ENCODE peak calls at places on chromosome 22, in seven cellular contexts. One of them, this sample, is unnamed.

GRCh38 chr22:46019351-46019750 is 42.4 kb upstream of the WNT7B start:
- DNase-seq in osteocyte: no peak
- DNase-seq in 8988T: no peak
- DNase-seq in HTR-8/SVneo: no peak
- DNase-seq in HT1080: no peak
- DNase-seq in fibroblast of the aortic adventitia: no peak
- DNase-seq in stimulated activated CD8-positive, alpha-beta memory T cell treated with anti-CD3 and anti-CD28 coated beads, Interleukin-15, amount 100 ng/mL, for 4 hours: no peak
- DNase-seq in this sample: no peak

GRCh38 chr22:43743131-43743530 is 69.0 kb downstream of the EFCAB6 start:
- DNase-seq in osteocyte: no peak
- DNase-seq in 8988T: no peak
- DNase-seq in HTR-8/SVneo: no peak
- DNase-seq in HT1080: no peak
- DNase-seq in fibroblast of the aortic adventitia: no peak
- DNase-seq in stimulated activated CD8-positive, alpha-beta memory T cell treated with anti-CD3 and anti-CD28 coated beads, Interleukin-15, amount 100 ng/mL, for 4 hours: no peak
- DNase-seq in this sample: no peak

GRCh38 chr22:23137905-23138520 is 3.8 kb downstream of the RSPH14 start:
- DNase-seq in osteocyte: no peak
- DNase-seq in 8988T: no peak
- DNase-seq in HTR-8/SVneo: no peak
- DNase-seq in HT1080: peak; percentile 21
- DNase-seq in fibroblast of the aortic adventitia: no peak
- DNase-seq in stimulated activated CD8-positive, alpha-beta memory T cell treated with anti-CD3 and anti-CD28 coated beads, Interleukin-15, amount 100 ng/mL, for 4 hours: peak; percentile 20
- DNase-seq in this sample: no peak

GRCh38 chr22:42645938-42646568 is 3.1 kb downstream of the CYB5R3 start:
- DNase-seq in osteocyte: no peak
- DNase-seq in 8988T: no peak
- DNase-seq in HTR-8/SVneo: no peak
- DNase-seq in HT1080: no peak
- DNase-seq in fibroblast of the aortic adventitia: no peak
- DNase-seq in stimulated activated CD8-positive, alpha-beta memory T cell treated with anti-CD3 and anti-CD28 coated beads, Interleukin-15, amount 100 ng/mL, for 4 hours: no peak
- DNase-seq in this sample: no peak

GRCh38 chr22:19970031-19970478 is 28.4 kb upstream of the TXNRD2 start:
- DNase-seq in osteocyte: no peak
- DNase-seq in 8988T: no peak
- DNase-seq in HTR-8/SVneo: no peak
- DNase-seq in HT1080: no peak
- DNase-seq in fibroblast of the aortic adventitia: no peak
- DNase-seq in stimulated activated CD8-positive, alpha-beta memory T cell treated with anti-CD3 and anti-CD28 coated beads, Interleukin-15, amount 100 ng/mL, for 4 hours: no peak
- DNase-seq in this sample: no peak

GRCh38 chr22:25709758-25710157 is 32.2 kb upstream of the MYO18B start:
- DNase-seq in osteocyte: no peak
- DNase-seq in 8988T: no peak
- DNase-seq in HTR-8/SVneo: no peak
- DNase-seq in HT1080: no peak
- DNase-seq in fibroblast of the aortic adventitia: no peak
- DNase-seq in stimulated activated CD8-positive, alpha-beta memory T cell treated with anti-CD3 and anti-CD28 coated beads, Interleukin-15, amount 100 ng/mL, for 4 hours: no peak
- DNase-seq in this sample: no peak

GRCh38 chr22:46738961-46739870 is 1.2 kb upstream of the CERK start:
- DNase-seq in osteocyte: no peak
- DNase-seq in 8988T: no peak
- DNase-seq in HTR-8/SVneo: peak; percentile 71
- DNase-seq in HT1080: no peak
- DNase-seq in fibroblast of the aortic adventitia: peak; percentile 63
- DNase-seq in stimulated activated CD8-positive, alpha-beta memory T cell treated with anti-CD3 and anti-CD28 coated beads, Interleukin-15, amount 100 ng/mL, for 4 hours: no peak
- DNase-seq in this sample: no peak

GRCh38 chr22:44045171-44045570 is 21.1 kb downstream of the PARVB start:
- DNase-seq in osteocyte: no peak
- DNase-seq in 8988T: no peak
- DNase-seq in HTR-8/SVneo: no peak
- DNase-seq in HT1080: no peak
- DNase-seq in fibroblast of the aortic adventitia: peak; percentile 29
- DNase-seq in stimulated activated CD8-positive, alpha-beta memory T cell treated with anti-CD3 and anti-CD28 coated beads, Interleukin-15, amount 100 ng/mL, for 4 hours: no peak
- DNase-seq in this sample: no peak

GRCh38 chr22:31561238-31561887 is 65.0 kb downstream of the SFI1 start:
- DNase-seq in osteocyte: peak; percentile 91
- DNase-seq in 8988T: peak; percentile 60
- DNase-seq in HTR-8/SVneo: peak; percentile 69
- DNase-seq in HT1080: peak; percentile 64
- DNase-seq in fibroblast of the aortic adventitia: peak; percentile 79
- DNase-seq in stimulated activated CD8-positive, alpha-beta memory T cell treated with anti-CD3 and anti-CD28 coated beads, Interleukin-15, amount 100 ng/mL, for 4 hours: no peak
- DNase-seq in this sample: no peak

GRCh38 chr22:30087611-30088010 is 7.3 kb downstream of the HORMAD2 start:
- DNase-seq in osteocyte: no peak
- DNase-seq in 8988T: no peak
- DNase-seq in HTR-8/SVneo: no peak
- DNase-seq in HT1080: no peak
- DNase-seq in fibroblast of the aortic adventitia: no peak
- DNase-seq in stimulated activated CD8-positive, alpha-beta memory T cell treated with anti-CD3 and anti-CD28 coated beads, Interleukin-15, amount 100 ng/mL, for 4 hours: no peak
- DNase-seq in this sample: no peak

GRCh38 chr22:21778705-21779363 is 43.2 kb upstream of the YPEL1 start:
- DNase-seq in osteocyte: no peak
- DNase-seq in 8988T: no peak
- DNase-seq in HTR-8/SVneo: no peak
- DNase-seq in HT1080: peak; percentile 47
- DNase-seq in fibroblast of the aortic adventitia: peak; percentile 74
- DNase-seq in stimulated activated CD8-positive, alpha-beta memory T cell treated with anti-CD3 and anti-CD28 coated beads, Interleukin-15, amount 100 ng/mL, for 4 hours: no peak
- DNase-seq in this sample: no peak

GRCh38 chr22:41722496-41722895 is 23.2 kb downstream of the MEI1 start:
- DNase-seq in osteocyte: no peak
- DNase-seq in 8988T: no peak
- DNase-seq in HTR-8/SVneo: no peak
- DNase-seq in HT1080: no peak
- DNase-seq in fibroblast of the aortic adventitia: no peak
- DNase-seq in stimulated activated CD8-positive, alpha-beta memory T cell treated with anti-CD3 and anti-CD28 coated beads, Interleukin-15, amount 100 ng/mL, for 4 hours: no peak
- DNase-seq in this sample: no peak

GRCh38 chr22:38454361-38455062 is 487 bp downstream of the KCNJ4 start:
- DNase-seq in osteocyte: no peak
- DNase-seq in 8988T: peak; percentile 46
- DNase-seq in HTR-8/SVneo: no peak
- DNase-seq in HT1080: no peak
- DNase-seq in fibroblast of the aortic adventitia: no peak
- DNase-seq in stimulated activated CD8-positive, alpha-beta memory T cell treated with anti-CD3 and anti-CD28 coated beads, Interleukin-15, amount 100 ng/mL, for 4 hours: no peak
- DNase-seq in this sample: no peak

GRCh38 chr22:28799125-28799833 is 1.1 kb downstream of the XBP1 start:
- DNase-seq in osteocyte: no peak
- DNase-seq in 8988T: peak; percentile 34
- DNase-seq in HTR-8/SVneo: peak; percentile 40
- DNase-seq in HT1080: peak; percentile 78
- DNase-seq in fibroblast of the aortic adventitia: peak; percentile 97
- DNase-seq in stimulated activated CD8-positive, alpha-beta memory T cell treated with anti-CD3 and anti-CD28 coated beads, Interleukin-15, amount 100 ng/mL, for 4 hours: no peak
- DNase-seq in this sample: no peak

This sample was measured in esophagus squamous epithelium.